ENCODE peak calls at places on chromosomes 12 and 14, in four cellular contexts. H is activated CD4-positive, alpha-beta T cell treated with anti-CD3 and anti-CD28 coated beads, Interleukin-2, amount 50 U/mL, for 1 hour; P is A673; R is stimulated activated naive CD4-positive, alpha-beta T cell. F is an unnamed sample.

GRCh38 chr12:113154351-113154973 is 4.9 kb downstream of the CFAP73 start:
- DNase-seq in H (peak), R (no peak), P (peak), F (peak)

GRCh38 chr12:48686615-48687334 is 4.7 kb upstream of the KANSL2 start:
- DNase-seq in R (no peak), P (no peak), H (no peak), F (no peak)

GRCh38 chr14:93648440-93649168 is 139.7 kb downstream of the PRIMA1 start:
- DNase-seq in H (no peak), R (no peak), P (peak), F (no peak)

GRCh38 chr12:91171475-91171874 is 11.1 kb downstream of the DCN start:
- DNase-seq in P (no peak), R (no peak), H (no peak), F (no peak)

GRCh38 chr14:102088012-102088792 is 1.4 kb upstream of the HSP90AA1 start:
- DNase-seq in R (peak), H (peak), P (no peak), F (peak)

GRCh38 chr14:78530078-78530477 is 359.9 kb downstream of the NRXN3 start:
- DNase-seq in H (no peak), R (no peak), P (peak), F (peak)

GRCh38 chr12:19131020-19131431 is 1.5 kb downstream of the PLEKHA5 start:
- DNase-seq in R (no peak), H (no peak), P (peak), F (no peak)

GRCh38 chr14:53740570-53740969 is 216.1 kb downstream of the BMP4 start:
- DNase-seq in P (no peak), H (no peak), R (no peak), F (no peak)

GRCh38 chr12:89924191-89924590 is 215.6 kb upstream of the ATP2B1 start:
- DNase-seq in P (no peak), R (no peak), H (no peak), F (no peak)

GRCh38 chr12:45407188-45407850 is 191.4 kb downstream of the ANO6 start:
- DNase-seq in P (no peak), R (no peak), H (no peak), F (no peak)

GRCh38 chr14:73785336-73785833 is 66.2 kb upstream of the PTGR2 start:
- DNase-seq in R (no peak), H (no peak), P (peak), F (no peak)

GRCh38 chr14:34851395-34851794 is 23.8 kb downstream of the BAZ1A start:
- DNase-seq in P (no peak), H (no peak), R (no peak), F (no peak)

GRCh38 chr12:57621497-57622292 is 10.5 kb downstream of the ARHGEF25 start:
- DNase-seq in H (peak), P (peak), R (peak), F (peak)

GRCh38 chr12:77256924-77257323 is 191.6 kb upstream of the E2F7 start:
- DNase-seq in P (no peak), R (no peak), H (no peak), F (no peak)

GRCh38 chr12:22899184-22899583 is 274.2 kb downstream of the ETNK1 start:
- DNase-seq in R (no peak), H (no peak), P (no peak), F (no peak)

GRCh38 chr12:29073631-29074239 is 75.3 kb upstream of the FAR2 start:
- DNase-seq in H (no peak), P (peak), R (no peak), F (no peak)

GRCh38 chr14:38208825-38209562 is 1.3 kb downstream of the SSTR1 start:
- DNase-seq in P (peak), H (no peak), R (no peak), F (peak)